ENCODE peak calls at places on chromosomes 16 and 17, in seven cellular contexts. N is mucosa of descending colon, S is neural progenitor cell, Z is fibroblast of the aortic adventitia, H is astrocyte of the spinal cord, Y is cardiac muscle cell, R is prostate gland. Q is an unnamed sample.

GRCh38 chr17:50562266-50563094 is 2.0 kb downstream of the CACNA1G start:
- DNase-seq in Y (no peak), N (no peak), Z (no peak), S (no peak), H (no peak), R (no peak), Q (no peak)

GRCh38 chr16:26247063-26247462 is 555.3 kb downstream of the HS3ST4 start:
- DNase-seq in Y (no peak), N (no peak), Z (no peak), H (no peak), S (no peak), R (no peak), Q (no peak)

GRCh38 chr17:19830061-19830460 is 37.7 kb downstream of the ULK2 start:
- DNase-seq in N (no peak), H (no peak), Y (no peak), Z (no peak), R (no peak), S (no peak), Q (no peak)

GRCh38 chr16:19748389-19749110 is 30.5 kb downstream of the IQCK start:
- DNase-seq in S (no peak), N (no peak), Y (no peak), R (no peak), Z (no peak), H (no peak), Q (no peak)

GRCh38 chr16:47492428-47493357 is 31.6 kb downstream of the PHKB start:
- DNase-seq in Y (no peak), N (peak), R (peak), H (peak), S (no peak), Z (peak), Q (no peak)

GRCh38 chr17:3030096-3030495 is 33.3 kb downstream of the OR1D5 start:
- DNase-seq in Y (no peak), H (peak), Z (peak), R (no peak), S (no peak), N (no peak), Q (no peak)

GRCh38 chr16:11452746-11453344 is 107.6 kb downstream of the RMI2 start:
- DNase-seq in R (no peak), H (no peak), S (no peak), Y (no peak), Z (no peak), N (no peak), Q (no peak)

GRCh38 chr17:13917635-13918034 is 151.7 kb upstream of the COX10 start:
- DNase-seq in R (no peak), Z (no peak), Y (no peak), H (no peak), S (no peak), N (no peak), Q (no peak)

GRCh38 chr16:48524348-48525200 is 85.4 kb downstream of the N4BP1 start:
- DNase-seq in S (no peak), R (no peak), Z (no peak), N (no peak), Y (no peak), H (no peak), Q (no peak)

GRCh38 chr17:58513913-58514794 is at the start of gene MTMR4:
- DNase-seq in Z (peak), R (peak), N (peak), Y (peak), H (peak), S (peak), Q (no peak)

GRCh38 chr16:65429504-65430149 is 307.8 kb upstream of the CDH11 start:
- DNase-seq in Z (no peak), H (no peak), Y (no peak), N (no peak), R (no peak), S (no peak), Q (no peak)

GRCh38 chr17:5502552-5502951 is 16.2 kb downstream of the MIS12 start:
- DNase-seq in Y (no peak), N (no peak), S (no peak), Z (no peak), H (no peak), R (no peak), Q (no peak)

GRCh38 chr16:89586853-89587252 is 11.3 kb downstream of the CPNE7 start:
- DNase-seq in R (no peak), Y (no peak), S (no peak), N (peak), H (no peak), Z (peak), Q (no peak)

GRCh38 chr16:5019775-5020174 is 14.0 kb downstream of the NAGPA start:
- DNase-seq in Z (no peak), R (no peak), S (no peak), Y (no peak), H (no peak), N (no peak), Q (no peak)

GRCh38 chr16:75086281-75086680 is 30.3 kb downstream of the LDHD start:
- DNase-seq in Y (no peak), Z (peak), H (no peak), N (no peak), R (no peak), S (no peak), Q (no peak)

GRCh38 chr17:8997994-8998628 is 23.2 kb upstream of the NTN1 start:
- DNase-seq in N (peak), Y (peak), H (peak), R (no peak), S (peak), Z (peak), Q (no peak)

GRCh38 chr17:17935321-17936271 is 36.6 kb downstream of the TOM1L2 start:
- DNase-seq in N (peak), Z (peak), S (no peak), H (peak), Y (no peak), R (no peak), Q (no peak)

GRCh38 chr17:58809564-58809936 is 53.9 kb downstream of the PPM1E start:
- DNase-seq in Y (no peak), H (no peak), R (no peak), S (no peak), N (no peak), Z (no peak), Q (no peak)

GRCh38 chr17:48494335-48494734 is 36.5 kb downstream of the HOXB1 start:
- DNase-seq in R (no peak), H (peak), Z (peak), N (no peak), Y (no peak), S (no peak), Q (no peak)

GRCh38 chr16:51898872-51899271 is 648.1 kb downstream of the TOX3 start:
- DNase-seq in H (no peak), Y (no peak), Z (no peak), R (no peak), N (no peak), S (no peak), Q (no peak)

GRCh38 chr17:67602974-67603373 is 114.8 kb upstream of the NOL11 start:
- DNase-seq in S (peak), R (no peak), Y (peak), Z (peak), H (peak), N (no peak), Q (no peak)

GRCh38 chr16:85460983-85461813 is 151.9 kb upstream of the GSE1 start:
- DNase-seq in R (no peak), N (no peak), Z (peak), H (no peak), S (peak), Y (no peak), Q (no peak)

GRCh38 chr17:180380-181212 is 854 bp downstream of the DOC2B start:
- DNase-seq in S (peak), R (no peak), Z (no peak), H (no peak), N (no peak), Y (peak), Q (no peak)
- H3K4me3 ChIP-seq in S (peak), R (peak), Z (no peak), H (no peak), N (no peak), Y (peak), Q (peak)

DNA sequence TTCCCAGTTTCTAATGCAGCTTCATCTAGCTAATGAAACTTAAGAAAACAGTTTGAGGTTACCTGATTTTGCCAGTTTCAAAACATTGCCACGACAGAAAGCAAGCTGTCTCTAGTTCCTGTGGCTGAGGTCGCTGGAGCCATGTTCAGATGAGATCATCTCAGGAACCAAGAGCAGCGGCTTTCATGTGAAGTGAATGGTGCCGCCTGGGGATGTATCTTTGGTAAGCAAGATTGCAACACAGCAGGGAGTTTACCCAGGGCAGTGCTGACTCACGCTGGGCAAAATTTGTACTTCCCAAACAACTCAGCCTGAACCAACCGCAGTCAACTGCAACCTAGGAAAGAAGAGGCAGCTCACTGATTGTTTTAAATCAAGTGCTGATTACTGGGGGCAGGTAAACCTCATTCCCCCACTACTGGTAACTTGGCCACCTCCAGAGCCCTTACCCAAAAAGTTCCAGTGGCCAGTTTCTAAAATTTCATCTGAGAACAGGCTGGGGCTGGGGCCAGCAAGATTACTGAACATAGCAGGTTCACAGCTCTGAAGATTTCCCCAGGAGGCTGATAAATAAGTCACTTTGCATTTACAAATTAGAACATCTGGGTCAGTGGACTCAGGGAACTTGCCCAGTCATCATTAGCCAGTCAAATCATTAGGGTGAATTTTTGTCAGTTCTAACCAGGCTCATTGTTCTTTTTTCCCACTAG is at the start of gene RFFL:
- DNase-seq in R (peak), Z (peak), Y (peak), N (peak), H (peak), S (peak), Q (peak)
- TF ChIP-seq CTCF in R (peak), Z (peak), Y (peak), N (no peak), H (no peak), S (no peak), Q (peak)

GRCh38 chr17:31564883-31565297 is 173.4 kb downstream of the RAB11FIP4 start:
- DNase-seq in N (no peak), R (no peak), H (peak), Y (no peak), Z (no peak), S (peak), Q (peak)
- H3K4me3 ChIP-seq in N (no peak), R (no peak), H (no peak), Y (no peak), Z (no peak), S (no peak), Q (no peak)

GRCh38 chr16:3879887-3880564 is 487 bp downstream of the CREBBP start:
- DNase-seq in N (peak), Z (peak), R (peak), Y (peak), H (peak), S (peak), Q (no peak)
- TF ChIP-seq CTCF in N (no peak), Z (peak), R (peak), Y (no peak), H (peak), S (no peak), Q (no peak)

GRCh38 chr16:57797216-57797525 is 5.1 kb downstream of the KIFC3 start:
- DNase-seq in N (no peak), Z (no peak), H (no peak), R (no peak), Y (no peak), S (no peak), Q (no peak)
- H3K4me3 ChIP-seq in N (no peak), Z (no peak), H (no peak), R (no peak), Y (no peak), S (no peak), Q (peak)

GRCh38 chr16:55082594-55082982 is 151.9 kb downstream of the IRX5 start:
- DNase-seq in N (no peak), S (no peak), Y (no peak), Z (no peak), H (no peak), R (no peak), Q (no peak)
- TF ChIP-seq CTCF in N (no peak), S (no peak), Y (no peak), Z (no peak), H (no peak), R (no peak), Q (no peak)

GRCh38 chr16:81778861-81779539 is at the start of gene PLCG2:
- DNase-seq in N (peak), H (no peak), Y (peak), R (peak), S (peak), Z (no peak), Q (no peak)
- H3K4me3 ChIP-seq in N (peak), H (peak), Y (peak), R (peak), S (peak), Z (peak), Q (peak)

GRCh38 chr16:1363501-1364041 is 11.8 kb downstream of the GNPTG start:
- DNase-seq in H (peak), Y (peak), S (peak), Z (peak), R (peak), N (peak), Q (no peak)
- TF ChIP-seq CTCF in H (peak), Y (peak), S (peak), Z (peak), R (peak), N (peak), Q (peak)

Q was measured in epithelial cell of proximal tubule.